ENCODE peak calls at places on chromosomes 2 and 18, in seven cellular contexts. A is heart left ventricle, I is neural progenitor cell, Q is K562, G is endodermal cell, H is fibroblast of lung, Y is mesenchymal stem cell. K is an unnamed sample.

GRCh38 chr2:12097860-12098259 is 351.4 kb downstream of the LPIN1 start:
- DNase-seq in H (no peak), G (no peak), Y (no peak), I (no peak), A (no peak), Q (peak; percentile 62), K (no peak)

GRCh38 chr2:129709030-129709955 is 270.2 kb upstream of the RAB6C start:
- DNase-seq in H (no peak), Q (no peak), G (no peak), Y (no peak), I (no peak), A (no peak), K (no peak)

GRCh38 chr2:79622508-79622907 is 109.7 kb downstream of the CTNNA2 start:
- DNase-seq in Q (no peak), H (peak; percentile 80), Y (peak; percentile 19), I (no peak), A (no peak), G (no peak), K (no peak)

GRCh38 chr2:98539056-98539735 is 69.1 kb downstream of the COA5 start:
- DNase-seq in G (no peak), H (no peak), I (no peak), Y (no peak), A (no peak), Q (no peak), K (no peak)

GRCh38 chr2:161414385-161415040 is 1.6 kb upstream of the TBR1 start:
- DNase-seq in G (peak; percentile 89), Q (peak; percentile 60), H (peak; percentile 41), Y (peak; percentile 51), A (no peak), I (peak; percentile 84), K (peak; percentile 80)

GRCh38 chr2:107558295-107558694 is 268.4 kb upstream of the RGPD4 start:
- DNase-seq in G (no peak), Y (no peak), Q (no peak), A (no peak), H (no peak), I (no peak), K (no peak)

GRCh38 chr2:124193706-124194105 is 168.6 kb downstream of the CNTNAP5 start:
- DNase-seq in I (no peak), H (no peak), G (no peak), A (no peak), Y (no peak), Q (no peak), K (no peak)

GRCh38 chr18:79511271-79511670 is 115.5 kb downstream of the NFATC1 start:
- DNase-seq in G (no peak), Y (no peak), H (no peak), I (no peak), A (no peak), Q (no peak), K (peak; percentile 1)

DNA sequence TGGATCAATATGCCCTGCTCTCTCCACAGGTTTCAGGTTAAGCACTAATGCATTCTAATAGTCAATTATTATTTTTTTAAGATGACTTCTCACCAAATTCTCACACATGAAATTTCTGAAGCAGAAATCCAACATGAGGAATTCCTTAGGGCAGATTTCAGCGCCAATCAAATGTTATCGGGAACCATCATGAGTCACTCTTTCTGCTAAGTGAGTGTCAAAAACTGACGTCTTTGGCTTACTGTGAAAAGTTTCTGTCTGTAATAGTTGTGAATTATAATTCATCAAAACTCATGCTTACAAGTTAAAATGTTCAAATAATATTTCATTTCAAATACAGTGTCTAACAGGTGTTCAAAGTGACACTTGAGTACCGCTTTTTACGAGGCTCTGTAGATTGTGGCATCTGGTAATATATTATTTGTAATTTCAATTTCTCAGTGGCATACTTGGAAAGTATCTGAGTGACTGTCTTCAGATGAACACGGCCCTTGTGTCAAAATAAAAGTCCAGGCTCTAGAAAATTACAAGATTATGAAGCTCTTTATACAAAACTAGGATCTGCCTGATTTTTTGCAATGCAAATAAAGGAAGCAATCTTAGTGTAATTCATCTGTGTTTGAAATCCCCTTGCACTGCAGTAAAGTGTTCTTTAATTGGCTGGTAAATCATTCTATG is 1038.7 kb downstream of the SOCS6 start:
- DNase-seq in H (no peak), I (no peak), A (no peak), G (no peak), Y (no peak), Q (no peak), K (no peak)
- H3K9me3 ChIP-seq in H (no peaks in the 10 kb centered on the region), I (no peaks in the 10 kb centered on the region), A (no peaks in the 10 kb centered on the region), G (peaks cover 77% of the 10 kb centered on the region), Y (peaks cover 2% of the 10 kb centered on the region), Q (no peaks in the 10 kb centered on the region), K (no peaks in the 10 kb centered on the region)

GRCh38 chr18:22153428-22153827 is 16.0 kb upstream of the GATA6 start:
- DNase-seq in G (no peak), Y (no peak), I (no peak), A (no peak), Q (no peak), H (no peak), K (no peak)

GRCh38 chr18:22152093-22152492 is 17.3 kb upstream of the GATA6 start:
- DNase-seq in H (no peak), Y (no peak), G (no peak), A (no peak), Q (no peak), I (no peak), K (no peak)

GRCh38 chr18:22159014-22159413 is 10.4 kb upstream of the GATA6 start:
- DNase-seq in Q (no peak), I (no peak), G (peak; percentile 77), H (no peak), Y (no peak), A (no peak), K (no peak)

GRCh38 chr18:22149710-22150109 is 19.7 kb upstream of the GATA6 start:
- DNase-seq in Q (no peak), I (no peak), G (no peak), H (no peak), A (no peak), Y (no peak), K (no peak)

DNA sequence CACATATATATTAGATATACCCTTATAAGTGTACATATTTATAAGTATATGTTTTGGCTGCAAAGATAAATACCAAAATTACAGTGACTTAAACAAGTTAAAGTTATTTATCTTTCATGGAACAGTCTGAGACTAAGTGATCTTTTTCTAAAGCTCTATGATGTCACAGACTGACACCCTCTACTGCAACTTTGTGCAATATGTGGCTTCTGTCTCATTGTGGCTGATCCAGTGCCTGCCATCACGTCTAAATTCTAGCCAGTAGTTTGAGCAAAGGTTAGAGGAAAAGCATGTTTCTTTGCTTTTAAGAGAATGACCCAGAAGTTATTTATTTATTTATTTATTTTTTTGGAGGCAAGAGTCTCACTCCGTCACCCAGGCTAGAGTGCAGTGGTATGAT is 13.8 kb upstream of the GATA6 start:
- DNase-seq in H (no peak), A (no peak), G (no peak), Q (no peak), I (no peak), Y (no peak), K (no peak)
- H3K27me3 ChIP-seq in H (no peaks in the 10 kb centered on the region), A (no peaks in the 10 kb centered on the region), G (no peaks in the 10 kb centered on the region), Q (peaks cover 17% of the 10 kb centered on the region), I (peaks cover 91% of the 10 kb centered on the region), Y (peaks cover 27% of the 10 kb centered on the region), K (peaks cover 13% of the 10 kb centered on the region)

DNA sequence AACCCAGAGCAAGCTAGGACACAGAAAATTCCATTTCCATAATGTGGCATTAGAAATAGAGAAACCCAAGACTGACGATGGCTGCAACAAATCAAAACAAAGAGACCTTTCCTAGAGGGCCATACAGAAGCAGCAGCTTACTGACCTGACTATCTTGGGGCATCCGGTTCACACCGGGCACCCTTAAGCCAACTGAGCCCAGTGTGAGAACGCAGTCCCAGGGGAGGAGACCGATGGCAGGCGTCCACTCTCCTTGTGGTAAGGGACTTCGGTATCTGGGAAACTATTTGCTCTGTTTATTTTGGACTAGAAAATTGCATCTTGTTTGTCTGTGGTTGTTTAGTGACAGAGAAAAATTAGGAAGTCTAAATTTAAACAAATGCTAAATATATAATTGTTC is 244.8 kb upstream of the COPS8 start:
- DNase-seq in G (no peak), I (no peak), H (no peak), Q (no peak), A (no peak), Y (no peak), K (no peak)
- H3K9me3 ChIP-seq in G (peaks cover 37% of the 10 kb centered on the region), I (no peaks in the 10 kb centered on the region), H (no peaks in the 10 kb centered on the region), Q (no peaks in the 10 kb centered on the region), A (no peaks in the 10 kb centered on the region), Y (no peaks in the 10 kb centered on the region), K (peaks cover 4% of the 10 kb centered on the region)

DNA sequence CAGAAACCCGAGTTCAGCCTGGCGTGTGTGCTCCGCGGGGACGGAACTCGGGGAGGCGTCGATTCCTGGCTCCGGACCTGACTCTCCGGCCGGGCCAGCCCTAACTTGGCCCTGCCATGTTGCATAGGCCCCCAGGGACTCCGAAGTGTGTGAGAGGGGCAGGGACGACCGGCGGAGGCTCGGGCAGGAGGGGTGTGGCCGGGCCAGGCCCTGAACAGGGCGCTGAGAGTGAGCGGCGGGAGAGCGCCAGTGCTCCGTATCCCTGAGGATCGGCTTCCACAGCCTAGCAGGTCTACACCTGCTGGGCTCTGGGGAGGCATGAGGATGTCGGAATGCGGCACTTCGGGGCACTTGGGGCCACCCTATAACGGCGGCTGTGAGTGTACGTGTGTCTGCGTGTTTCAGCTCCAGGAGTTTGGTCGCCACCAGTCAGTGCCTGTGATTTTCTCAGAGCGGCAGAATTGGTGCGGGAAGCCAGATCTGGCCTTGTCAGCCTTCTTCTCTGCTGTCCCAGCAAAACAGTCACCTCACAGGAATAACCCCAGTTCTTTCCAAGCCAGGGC is 846 bp downstream of the KCNK3 start:
- DNase-seq in Y (no peak), H (no peak), G (peak; percentile 68), A (peak; percentile 32), Q (no peak), I (peak; percentile 37), K (no peak)
- H3K27me3 ChIP-seq in Y (peaks cover 51% of the 10 kb centered on the region), H (peaks cover 33% of the 10 kb centered on the region), G (peaks cover 63% of the 10 kb centered on the region), A (peaks cover 18% of the 10 kb centered on the region), Q (peaks cover 35% of the 10 kb centered on the region), I (peaks cover 96% of the 10 kb centered on the region), K (peaks cover 51% of the 10 kb centered on the region)

GRCh38 chr18:23203891-23204432 is 68.7 kb downstream of the CABLES1 start:
- DNase-seq in G (no peak), A (no peak), H (no peak), I (no peak), Y (no peak), Q (no peak), K (no peak)

GRCh38 chr18:23207191-23207955 is 72.1 kb downstream of the CABLES1 start:
- DNase-seq in Y (no peak), Q (peak; percentile 49), A (no peak), G (peak; percentile 65), H (peak; percentile 76), I (peak; percentile 41), K (no peak)

GRCh38 chr18:23207994-23208393 is 72.7 kb downstream of the CABLES1 start:
- DNase-seq in I (no peak), H (no peak), G (no peak), Y (no peak), A (no peak), Q (no peak), K (no peak)

GRCh38 chr18:23204589-23205235 is 69.4 kb downstream of the CABLES1 start:
- DNase-seq in Y (no peak), I (no peak), Q (no peak), G (no peak), A (no peak), H (peak; percentile 37), K (no peak)

GRCh38 chr18:23205980-23206379 is 70.7 kb downstream of the CABLES1 start:
- DNase-seq in A (no peak), H (no peak), Q (no peak), I (no peak), Y (no peak), G (no peak), K (no peak)
- H3K9me3 ChIP-seq in A (no peaks in the 10 kb centered on the region), H (no peaks in the 10 kb centered on the region), Q (no peaks in the 10 kb centered on the region), I (no peaks in the 10 kb centered on the region), Y (peaks cover 13% of the 10 kb centered on the region), G (peaks cover 9% of the 10 kb centered on the region), K (no peaks in the 10 kb centered on the region)